ENCODE peak calls at places on chromosomes 3 and 15, in six cellular contexts. One of them, this sample, is unnamed.

GRCh38 chr15:50224606-50225005 is 40.9 kb downstream of the HDC start:
- DNase-seq in ELR: peak
- DNase-seq in activated CD8-positive, alpha-beta memory T cell treated with anti-CD3 and anti-CD28 coated beads for 24 hours: no peak
- DNase-seq in stimulated activated CD8-positive, alpha-beta memory T cell treated with anti-CD3 and anti-CD28 coated beads, Interleukin-4, amount 100 ng/mL, for 4 hours: no peak
- DNase-seq in CD4-positive, alpha-beta T cell: no peak
- DNase-seq in astrocyte of the spinal cord: no peak
- DNase-seq in this sample: peak

GRCh38 chr3:38366082-38366481 is 19.5 kb downstream of the XYLB start:
- DNase-seq in CD4-positive, alpha-beta T cell: no peak
- DNase-seq in astrocyte of the spinal cord: no peak
- DNase-seq in activated CD8-positive, alpha-beta memory T cell treated with anti-CD3 and anti-CD28 coated beads for 24 hours: peak
- DNase-seq in stimulated activated CD8-positive, alpha-beta memory T cell treated with anti-CD3 and anti-CD28 coated beads, Interleukin-4, amount 100 ng/mL, for 4 hours: no peak
- DNase-seq in ELR: no peak
- DNase-seq in this sample: no peak

GRCh38 chr15:29040367-29040745 is 154.6 kb downstream of the APBA2 start:
- DNase-seq in activated CD8-positive, alpha-beta memory T cell treated with anti-CD3 and anti-CD28 coated beads for 24 hours: peak
- DNase-seq in ELR: no peak
- DNase-seq in CD4-positive, alpha-beta T cell: no peak
- DNase-seq in astrocyte of the spinal cord: peak
- DNase-seq in stimulated activated CD8-positive, alpha-beta memory T cell treated with anti-CD3 and anti-CD28 coated beads, Interleukin-4, amount 100 ng/mL, for 4 hours: no peak
- DNase-seq in this sample: no peak

GRCh38 chr3:119628816-119629445 is 31.2 kb downstream of the PLA1A start:
- DNase-seq in CD4-positive, alpha-beta T cell: no peak
- DNase-seq in activated CD8-positive, alpha-beta memory T cell treated with anti-CD3 and anti-CD28 coated beads for 24 hours: no peak
- DNase-seq in ELR: no peak
- DNase-seq in stimulated activated CD8-positive, alpha-beta memory T cell treated with anti-CD3 and anti-CD28 coated beads, Interleukin-4, amount 100 ng/mL, for 4 hours: no peak
- DNase-seq in astrocyte of the spinal cord: peak
- DNase-seq in this sample: no peak

GRCh38 chr3:149494022-149494758 is 19.7 kb downstream of the TM4SF4 start:
- DNase-seq in ELR: peak
- DNase-seq in stimulated activated CD8-positive, alpha-beta memory T cell treated with anti-CD3 and anti-CD28 coated beads, Interleukin-4, amount 100 ng/mL, for 4 hours: no peak
- DNase-seq in astrocyte of the spinal cord: peak
- DNase-seq in CD4-positive, alpha-beta T cell: no peak
- DNase-seq in activated CD8-positive, alpha-beta memory T cell treated with anti-CD3 and anti-CD28 coated beads for 24 hours: no peak
- DNase-seq in this sample: peak

GRCh38 chr3:185865277-185865676 is 40.4 kb upstream of the IGF2BP2 start:
- DNase-seq in activated CD8-positive, alpha-beta memory T cell treated with anti-CD3 and anti-CD28 coated beads for 24 hours: no peak
- DNase-seq in CD4-positive, alpha-beta T cell: no peak
- DNase-seq in ELR: no peak
- DNase-seq in stimulated activated CD8-positive, alpha-beta memory T cell treated with anti-CD3 and anti-CD28 coated beads, Interleukin-4, amount 100 ng/mL, for 4 hours: no peak
- DNase-seq in astrocyte of the spinal cord: no peak
- DNase-seq in this sample: no peak

GRCh38 chr3:38646630-38647029 is 2.9 kb downstream of the SCN5A start:
- DNase-seq in activated CD8-positive, alpha-beta memory T cell treated with anti-CD3 and anti-CD28 coated beads for 24 hours: peak
- DNase-seq in ELR: peak
- DNase-seq in stimulated activated CD8-positive, alpha-beta memory T cell treated with anti-CD3 and anti-CD28 coated beads, Interleukin-4, amount 100 ng/mL, for 4 hours: no peak
- DNase-seq in astrocyte of the spinal cord: peak
- DNase-seq in CD4-positive, alpha-beta T cell: no peak
- DNase-seq in this sample: peak

GRCh38 chr3:25594007-25594502 is 70.7 kb downstream of the TOP2B start:
- DNase-seq in stimulated activated CD8-positive, alpha-beta memory T cell treated with anti-CD3 and anti-CD28 coated beads, Interleukin-4, amount 100 ng/mL, for 4 hours: no peak
- DNase-seq in astrocyte of the spinal cord: peak
- DNase-seq in ELR: peak
- DNase-seq in CD4-positive, alpha-beta T cell: no peak
- DNase-seq in activated CD8-positive, alpha-beta memory T cell treated with anti-CD3 and anti-CD28 coated beads for 24 hours: no peak
- DNase-seq in this sample: peak

GRCh38 chr15:87940763-87941162 is 315.8 kb downstream of the NTRK3 start:
- DNase-seq in CD4-positive, alpha-beta T cell: no peak
- DNase-seq in activated CD8-positive, alpha-beta memory T cell treated with anti-CD3 and anti-CD28 coated beads for 24 hours: no peak
- DNase-seq in astrocyte of the spinal cord: no peak
- DNase-seq in stimulated activated CD8-positive, alpha-beta memory T cell treated with anti-CD3 and anti-CD28 coated beads, Interleukin-4, amount 100 ng/mL, for 4 hours: no peak
- DNase-seq in ELR: no peak
- DNase-seq in this sample: no peak

GRCh38 chr3:14416453-14416852 is 14.0 kb downstream of the SLC6A6 start:
- DNase-seq in stimulated activated CD8-positive, alpha-beta memory T cell treated with anti-CD3 and anti-CD28 coated beads, Interleukin-4, amount 100 ng/mL, for 4 hours: no peak
- DNase-seq in astrocyte of the spinal cord: no peak
- DNase-seq in activated CD8-positive, alpha-beta memory T cell treated with anti-CD3 and anti-CD28 coated beads for 24 hours: no peak
- DNase-seq in ELR: no peak
- DNase-seq in CD4-positive, alpha-beta T cell: no peak
- DNase-seq in this sample: no peak

GRCh38 chr3:171765511-171765887 is 44.8 kb downstream of the PLD1 start:
- DNase-seq in CD4-positive, alpha-beta T cell: no peak
- DNase-seq in astrocyte of the spinal cord: no peak
- DNase-seq in activated CD8-positive, alpha-beta memory T cell treated with anti-CD3 and anti-CD28 coated beads for 24 hours: no peak
- DNase-seq in ELR: no peak
- DNase-seq in stimulated activated CD8-positive, alpha-beta memory T cell treated with anti-CD3 and anti-CD28 coated beads, Interleukin-4, amount 100 ng/mL, for 4 hours: no peak
- DNase-seq in this sample: no peak

GRCh38 chr15:35481992-35482391 is 64.0 kb downstream of the DPH6 start:
- DNase-seq in CD4-positive, alpha-beta T cell: no peak
- DNase-seq in ELR: peak
- DNase-seq in astrocyte of the spinal cord: peak
- DNase-seq in stimulated activated CD8-positive, alpha-beta memory T cell treated with anti-CD3 and anti-CD28 coated beads, Interleukin-4, amount 100 ng/mL, for 4 hours: no peak
- DNase-seq in activated CD8-positive, alpha-beta memory T cell treated with anti-CD3 and anti-CD28 coated beads for 24 hours: no peak
- DNase-seq in this sample: peak

GRCh38 chr3:124878561-124879394 is 8.4 kb downstream of the ITGB5 start:
- DNase-seq in ELR: peak
- DNase-seq in CD4-positive, alpha-beta T cell: no peak
- DNase-seq in astrocyte of the spinal cord: peak
- DNase-seq in activated CD8-positive, alpha-beta memory T cell treated with anti-CD3 and anti-CD28 coated beads for 24 hours: peak
- DNase-seq in stimulated activated CD8-positive, alpha-beta memory T cell treated with anti-CD3 and anti-CD28 coated beads, Interleukin-4, amount 100 ng/mL, for 4 hours: no peak
- DNase-seq in this sample: peak

GRCh38 chr3:17151598-17152373 is 267.0 kb downstream of the PLCL2 start:
- DNase-seq in activated CD8-positive, alpha-beta memory T cell treated with anti-CD3 and anti-CD28 coated beads for 24 hours: peak
- DNase-seq in stimulated activated CD8-positive, alpha-beta memory T cell treated with anti-CD3 and anti-CD28 coated beads, Interleukin-4, amount 100 ng/mL, for 4 hours: peak
- DNase-seq in CD4-positive, alpha-beta T cell: peak
- DNase-seq in ELR: no peak
- DNase-seq in astrocyte of the spinal cord: no peak
- DNase-seq in this sample: no peak

GRCh38 chr3:47065058-47065457 is 85.6 kb downstream of the NBEAL2 start:
- DNase-seq in ELR: no peak
- DNase-seq in astrocyte of the spinal cord: no peak
- DNase-seq in CD4-positive, alpha-beta T cell: no peak
- DNase-seq in stimulated activated CD8-positive, alpha-beta memory T cell treated with anti-CD3 and anti-CD28 coated beads, Interleukin-4, amount 100 ng/mL, for 4 hours: no peak
- DNase-seq in activated CD8-positive, alpha-beta memory T cell treated with anti-CD3 and anti-CD28 coated beads for 24 hours: no peak
- DNase-seq in this sample: no peak

GRCh38 chr15:65092911-65093792 is 16.6 kb downstream of the KBTBD13 start:
- DNase-seq in astrocyte of the spinal cord: no peak
- DNase-seq in stimulated activated CD8-positive, alpha-beta memory T cell treated with anti-CD3 and anti-CD28 coated beads, Interleukin-4, amount 100 ng/mL, for 4 hours: no peak
- DNase-seq in CD4-positive, alpha-beta T cell: no peak
- DNase-seq in activated CD8-positive, alpha-beta memory T cell treated with anti-CD3 and anti-CD28 coated beads for 24 hours: no peak
- DNase-seq in ELR: no peak
- DNase-seq in this sample: no peak

GRCh38 chr15:75810874-75811498 is 32.3 kb upstream of the UBE2Q2 start:
- DNase-seq in stimulated activated CD8-positive, alpha-beta memory T cell treated with anti-CD3 and anti-CD28 coated beads, Interleukin-4, amount 100 ng/mL, for 4 hours: no peak
- DNase-seq in activated CD8-positive, alpha-beta memory T cell treated with anti-CD3 and anti-CD28 coated beads for 24 hours: no peak
- DNase-seq in CD4-positive, alpha-beta T cell: no peak
- DNase-seq in ELR: no peak
- DNase-seq in astrocyte of the spinal cord: no peak
- DNase-seq in this sample: peak

GRCh38 chr3:48123346-48123745 is 64.9 kb downstream of the CDC25A start:
- DNase-seq in ELR: no peak
- DNase-seq in activated CD8-positive, alpha-beta memory T cell treated with anti-CD3 and anti-CD28 coated beads for 24 hours: no peak
- DNase-seq in CD4-positive, alpha-beta T cell: no peak
- DNase-seq in stimulated activated CD8-positive, alpha-beta memory T cell treated with anti-CD3 and anti-CD28 coated beads, Interleukin-4, amount 100 ng/mL, for 4 hours: no peak
- DNase-seq in astrocyte of the spinal cord: no peak
- DNase-seq in this sample: no peak

GRCh38 chr3:147655236-147655635 is 246.1 kb downstream of the ZIC1 start:
- DNase-seq in CD4-positive, alpha-beta T cell: no peak
- DNase-seq in activated CD8-positive, alpha-beta memory T cell treated with anti-CD3 and anti-CD28 coated beads for 24 hours: no peak
- DNase-seq in astrocyte of the spinal cord: peak
- DNase-seq in ELR: peak
- DNase-seq in stimulated activated CD8-positive, alpha-beta memory T cell treated with anti-CD3 and anti-CD28 coated beads, Interleukin-4, amount 100 ng/mL, for 4 hours: no peak
- DNase-seq in this sample: no peak

GRCh38 chr3:11306815-11307589 is 34.8 kb downstream of the ATG7 start:
- DNase-seq in astrocyte of the spinal cord: peak
- DNase-seq in stimulated activated CD8-positive, alpha-beta memory T cell treated with anti-CD3 and anti-CD28 coated beads, Interleukin-4, amount 100 ng/mL, for 4 hours: no peak
- DNase-seq in activated CD8-positive, alpha-beta memory T cell treated with anti-CD3 and anti-CD28 coated beads for 24 hours: peak
- DNase-seq in CD4-positive, alpha-beta T cell: no peak
- DNase-seq in ELR: peak
- DNase-seq in this sample: no peak

GRCh38 chr3:122936986-122937385 is 90.6 kb downstream of the SEMA5B start:
- DNase-seq in ELR: no peak
- DNase-seq in stimulated activated CD8-positive, alpha-beta memory T cell treated with anti-CD3 and anti-CD28 coated beads, Interleukin-4, amount 100 ng/mL, for 4 hours: no peak
- DNase-seq in astrocyte of the spinal cord: no peak
- DNase-seq in activated CD8-positive, alpha-beta memory T cell treated with anti-CD3 and anti-CD28 coated beads for 24 hours: no peak
- DNase-seq in CD4-positive, alpha-beta T cell: no peak
- DNase-seq in this sample: no peak

GRCh38 chr15:98943609-98944111 is 63.9 kb downstream of the PGPEP1L start:
- DNase-seq in astrocyte of the spinal cord: no peak
- DNase-seq in stimulated activated CD8-positive, alpha-beta memory T cell treated with anti-CD3 and anti-CD28 coated beads, Interleukin-4, amount 100 ng/mL, for 4 hours: no peak
- DNase-seq in ELR: peak
- DNase-seq in activated CD8-positive, alpha-beta memory T cell treated with anti-CD3 and anti-CD28 coated beads for 24 hours: no peak
- DNase-seq in CD4-positive, alpha-beta T cell: no peak
- DNase-seq in this sample: no peak

GRCh38 chr3:11609481-11609880 is 34.2 kb downstream of the VGLL4 start:
- DNase-seq in astrocyte of the spinal cord: no peak
- DNase-seq in ELR: no peak
- DNase-seq in stimulated activated CD8-positive, alpha-beta memory T cell treated with anti-CD3 and anti-CD28 coated beads, Interleukin-4, amount 100 ng/mL, for 4 hours: no peak
- DNase-seq in activated CD8-positive, alpha-beta memory T cell treated with anti-CD3 and anti-CD28 coated beads for 24 hours: no peak
- DNase-seq in CD4-positive, alpha-beta T cell: no peak
- DNase-seq in this sample: no peak

GRCh38 chr3:156581954-156582353 is 27.0 kb upstream of the SSR3 start:
- DNase-seq in stimulated activated CD8-positive, alpha-beta memory T cell treated with anti-CD3 and anti-CD28 coated beads, Interleukin-4, amount 100 ng/mL, for 4 hours: no peak
- DNase-seq in CD4-positive, alpha-beta T cell: no peak
- DNase-seq in ELR: no peak
- DNase-seq in activated CD8-positive, alpha-beta memory T cell treated with anti-CD3 and anti-CD28 coated beads for 24 hours: no peak
- DNase-seq in astrocyte of the spinal cord: no peak
- DNase-seq in this sample: no peak

GRCh38 chr15:68337826-68338225 is 60.3 kb downstream of the FEM1B start:
- DNase-seq in stimulated activated CD8-positive, alpha-beta memory T cell treated with anti-CD3 and anti-CD28 coated beads, Interleukin-4, amount 100 ng/mL, for 4 hours: no peak
- DNase-seq in CD4-positive, alpha-beta T cell: no peak
- DNase-seq in activated CD8-positive, alpha-beta memory T cell treated with anti-CD3 and anti-CD28 coated beads for 24 hours: no peak
- DNase-seq in astrocyte of the spinal cord: no peak
- DNase-seq in ELR: peak
- DNase-seq in this sample: no peak

GRCh38 chr3:61997112-61997511 is 376.2 kb downstream of the FEZF2 start:
- DNase-seq in stimulated activated CD8-positive, alpha-beta memory T cell treated with anti-CD3 and anti-CD28 coated beads, Interleukin-4, amount 100 ng/mL, for 4 hours: no peak
- DNase-seq in astrocyte of the spinal cord: no peak
- DNase-seq in ELR: peak
- DNase-seq in activated CD8-positive, alpha-beta memory T cell treated with anti-CD3 and anti-CD28 coated beads for 24 hours: no peak
- DNase-seq in CD4-positive, alpha-beta T cell: no peak
- DNase-seq in this sample: no peak

GRCh38 chr3:112582242-112582874 is 20.5 kb downstream of the SLC35A5 start:
- DNase-seq in activated CD8-positive, alpha-beta memory T cell treated with anti-CD3 and anti-CD28 coated beads for 24 hours: no peak
- DNase-seq in ELR: peak
- DNase-seq in astrocyte of the spinal cord: peak
- DNase-seq in stimulated activated CD8-positive, alpha-beta memory T cell treated with anti-CD3 and anti-CD28 coated beads, Interleukin-4, amount 100 ng/mL, for 4 hours: no peak
- DNase-seq in CD4-positive, alpha-beta T cell: no peak
- DNase-seq in this sample: peak

GRCh38 chr3:161744366-161744765 is 247.8 kb downstream of the OTOL1 start:
- DNase-seq in activated CD8-positive, alpha-beta memory T cell treated with anti-CD3 and anti-CD28 coated beads for 24 hours: no peak
- DNase-seq in stimulated activated CD8-positive, alpha-beta memory T cell treated with anti-CD3 and anti-CD28 coated beads, Interleukin-4, amount 100 ng/mL, for 4 hours: no peak
- DNase-seq in ELR: no peak
- DNase-seq in CD4-positive, alpha-beta T cell: no peak
- DNase-seq in astrocyte of the spinal cord: no peak
- DNase-seq in this sample: no peak

GRCh38 chr3:165903885-165904284 is 66.7 kb upstream of the BCHE start:
- DNase-seq in ELR: peak
- DNase-seq in astrocyte of the spinal cord: no peak
- DNase-seq in stimulated activated CD8-positive, alpha-beta memory T cell treated with anti-CD3 and anti-CD28 coated beads, Interleukin-4, amount 100 ng/mL, for 4 hours: no peak
- DNase-seq in activated CD8-positive, alpha-beta memory T cell treated with anti-CD3 and anti-CD28 coated beads for 24 hours: no peak
- DNase-seq in CD4-positive, alpha-beta T cell: no peak
- DNase-seq in this sample: peak

GRCh38 chr3:121592856-121593702 is at the start of gene FBXO40:
- DNase-seq in activated CD8-positive, alpha-beta memory T cell treated with anti-CD3 and anti-CD28 coated beads for 24 hours: no peak
- DNase-seq in astrocyte of the spinal cord: no peak
- DNase-seq in ELR: no peak
- DNase-seq in CD4-positive, alpha-beta T cell: no peak
- DNase-seq in stimulated activated CD8-positive, alpha-beta memory T cell treated with anti-CD3 and anti-CD28 coated beads, Interleukin-4, amount 100 ng/mL, for 4 hours: no peak
- DNase-seq in this sample: peak

GRCh38 chr15:91634163-91634562 is 219.3 kb upstream of the SLCO3A1 start:
- DNase-seq in activated CD8-positive, alpha-beta memory T cell treated with anti-CD3 and anti-CD28 coated beads for 24 hours: no peak
- DNase-seq in CD4-positive, alpha-beta T cell: no peak
- DNase-seq in ELR: no peak
- DNase-seq in stimulated activated CD8-positive, alpha-beta memory T cell treated with anti-CD3 and anti-CD28 coated beads, Interleukin-4, amount 100 ng/mL, for 4 hours: no peak
- DNase-seq in astrocyte of the spinal cord: no peak
- DNase-seq in this sample: no peak

GRCh38 chr3:136350132-136350531 is 100.0 kb downstream of the PCCB start:
- DNase-seq in activated CD8-positive, alpha-beta memory T cell treated with anti-CD3 and anti-CD28 coated beads for 24 hours: no peak
- DNase-seq in CD4-positive, alpha-beta T cell: no peak
- DNase-seq in ELR: peak
- DNase-seq in stimulated activated CD8-positive, alpha-beta memory T cell treated with anti-CD3 and anti-CD28 coated beads, Interleukin-4, amount 100 ng/mL, for 4 hours: no peak
- DNase-seq in astrocyte of the spinal cord: peak
- DNase-seq in this sample: peak

GRCh38 chr15:48721061-48721810 is 75.7 kb upstream of the FBN1 start:
- DNase-seq in activated CD8-positive, alpha-beta memory T cell treated with anti-CD3 and anti-CD28 coated beads for 24 hours: no peak
- DNase-seq in CD4-positive, alpha-beta T cell: no peak
- DNase-seq in stimulated activated CD8-positive, alpha-beta memory T cell treated with anti-CD3 and anti-CD28 coated beads, Interleukin-4, amount 100 ng/mL, for 4 hours: no peak
- DNase-seq in astrocyte of the spinal cord: peak
- DNase-seq in ELR: no peak
- DNase-seq in this sample: no peak

GRCh38 chr3:177229791-177230190 is 32.5 kb upstream of the TBL1XR1 start:
- DNase-seq in stimulated activated CD8-positive, alpha-beta memory T cell treated with anti-CD3 and anti-CD28 coated beads, Interleukin-4, amount 100 ng/mL, for 4 hours: no peak
- DNase-seq in CD4-positive, alpha-beta T cell: no peak
- DNase-seq in ELR: no peak
- DNase-seq in astrocyte of the spinal cord: no peak
- DNase-seq in activated CD8-positive, alpha-beta memory T cell treated with anti-CD3 and anti-CD28 coated beads for 24 hours: no peak
- DNase-seq in this sample: no peak

GRCh38 chr3:93992211-93992610 is 12.3 kb downstream of the ARL13B start:
- DNase-seq in astrocyte of the spinal cord: no peak
- DNase-seq in CD4-positive, alpha-beta T cell: no peak
- DNase-seq in stimulated activated CD8-positive, alpha-beta memory T cell treated with anti-CD3 and anti-CD28 coated beads, Interleukin-4, amount 100 ng/mL, for 4 hours: no peak
- DNase-seq in ELR: peak
- DNase-seq in activated CD8-positive, alpha-beta memory T cell treated with anti-CD3 and anti-CD28 coated beads for 24 hours: no peak
- DNase-seq in this sample: no peak

GRCh38 chr3:129365779-129366178 is 62.7 kb downstream of the EFCAB12 start:
- DNase-seq in ELR: no peak
- DNase-seq in CD4-positive, alpha-beta T cell: no peak
- DNase-seq in astrocyte of the spinal cord: no peak
- DNase-seq in activated CD8-positive, alpha-beta memory T cell treated with anti-CD3 and anti-CD28 coated beads for 24 hours: no peak
- DNase-seq in stimulated activated CD8-positive, alpha-beta memory T cell treated with anti-CD3 and anti-CD28 coated beads, Interleukin-4, amount 100 ng/mL, for 4 hours: no peak
- DNase-seq in this sample: no peak

GRCh38 chr15:95323798-95324197 is 1006.7 kb upstream of the NR2F2 start:
- DNase-seq in astrocyte of the spinal cord: no peak
- DNase-seq in stimulated activated CD8-positive, alpha-beta memory T cell treated with anti-CD3 and anti-CD28 coated beads, Interleukin-4, amount 100 ng/mL, for 4 hours: no peak
- DNase-seq in activated CD8-positive, alpha-beta memory T cell treated with anti-CD3 and anti-CD28 coated beads for 24 hours: no peak
- DNase-seq in ELR: no peak
- DNase-seq in CD4-positive, alpha-beta T cell: no peak
- DNase-seq in this sample: peak

GRCh38 chr3:151903501-151903991 is 30.1 kb downstream of the SUCNR1 start:
- DNase-seq in activated CD8-positive, alpha-beta memory T cell treated with anti-CD3 and anti-CD28 coated beads for 24 hours: no peak
- DNase-seq in CD4-positive, alpha-beta T cell: no peak
- DNase-seq in astrocyte of the spinal cord: peak
- DNase-seq in stimulated activated CD8-positive, alpha-beta memory T cell treated with anti-CD3 and anti-CD28 coated beads, Interleukin-4, amount 100 ng/mL, for 4 hours: no peak
- DNase-seq in ELR: peak
- DNase-seq in this sample: peak

This sample was measured in bronchial epithelial cell.